ENCODE peak calls at places on chromosomes 5 and 9, in seven cellular contexts. One of them, this sample, is unnamed.

GRCh38 chr9:84699897-84700395 is 30.4 kb downstream of the NTRK2 start:
- DNase-seq in heart right ventricle: no peak
- DNase-seq in left ventricle myocardium inferior: no peak
- DNase-seq in body of pancreas: no peak
- DNase-seq in AG10803: no peak
- DNase-seq in transverse colon: no peak
- DNase-seq in sigmoid colon: no peak
- DNase-seq in this sample: no peak

GRCh38 chr5:134438641-134439621 is 27.2 kb upstream of the CDKN2AIPNL start:
- DNase-seq in heart right ventricle: peak
- DNase-seq in left ventricle myocardium inferior: peak
- DNase-seq in body of pancreas: peak
- DNase-seq in AG10803: peak
- DNase-seq in transverse colon: peak
- DNase-seq in sigmoid colon: peak
- DNase-seq in this sample: peak

GRCh38 chr9:27784999-27785713 is 211.9 kb upstream of the C9orf72 start:
- DNase-seq in heart right ventricle: no peak
- DNase-seq in left ventricle myocardium inferior: no peak
- DNase-seq in body of pancreas: no peak
- DNase-seq in AG10803: no peak
- DNase-seq in transverse colon: no peak
- DNase-seq in sigmoid colon: no peak
- DNase-seq in this sample: no peak

GRCh38 chr5:174371600-174372094 is 326.1 kb downstream of the NSG2 start:
- DNase-seq in heart right ventricle: no peak
- DNase-seq in left ventricle myocardium inferior: no peak
- DNase-seq in body of pancreas: no peak
- DNase-seq in AG10803: peak
- DNase-seq in transverse colon: no peak
- DNase-seq in sigmoid colon: no peak
- DNase-seq in this sample: no peak

GRCh38 chr5:96324708-96325107 is 108.3 kb downstream of the PCSK1 start:
- DNase-seq in heart right ventricle: no peak
- DNase-seq in left ventricle myocardium inferior: no peak
- DNase-seq in body of pancreas: no peak
- DNase-seq in AG10803: peak
- DNase-seq in transverse colon: no peak
- DNase-seq in sigmoid colon: no peak
- DNase-seq in this sample: peak

GRCh38 chr5:1378866-1379659 is 34.2 kb upstream of the CLPTM1L start:
- DNase-seq in heart right ventricle: no peak
- DNase-seq in left ventricle myocardium inferior: no peak
- DNase-seq in body of pancreas: no peak
- DNase-seq in AG10803: no peak
- DNase-seq in transverse colon: no peak
- DNase-seq in sigmoid colon: no peak
- DNase-seq in this sample: no peak

GRCh38 chr9:108290839-108291585 is 564.8 kb downstream of the ACTL7B start:
- DNase-seq in heart right ventricle: no peak
- DNase-seq in left ventricle myocardium inferior: no peak
- DNase-seq in body of pancreas: no peak
- DNase-seq in AG10803: peak
- DNase-seq in transverse colon: no peak
- DNase-seq in sigmoid colon: no peak
- DNase-seq in this sample: peak

GRCh38 chr9:137719194-137719593 is 100.4 kb downstream of the EHMT1 start:
- DNase-seq in heart right ventricle: no peak
- DNase-seq in left ventricle myocardium inferior: no peak
- DNase-seq in body of pancreas: no peak
- DNase-seq in AG10803: no peak
- DNase-seq in transverse colon: no peak
- DNase-seq in sigmoid colon: no peak
- DNase-seq in this sample: no peak

GRCh38 chr5:110544603-110545002 is 181.9 kb downstream of the TMEM232 start:
- DNase-seq in heart right ventricle: no peak
- DNase-seq in left ventricle myocardium inferior: no peak
- DNase-seq in body of pancreas: no peak
- DNase-seq in AG10803: no peak
- DNase-seq in transverse colon: no peak
- DNase-seq in sigmoid colon: no peak
- DNase-seq in this sample: no peak

GRCh38 chr5:157494178-157494830 is 34.3 kb downstream of the NIPAL4 start:
- DNase-seq in heart right ventricle: no peak
- DNase-seq in left ventricle myocardium inferior: no peak
- DNase-seq in body of pancreas: peak
- DNase-seq in AG10803: no peak
- DNase-seq in transverse colon: no peak
- DNase-seq in sigmoid colon: peak
- DNase-seq in this sample: no peak

GRCh38 chr9:16309350-16310271 is 560.9 kb downstream of the BNC2 start:
- DNase-seq in heart right ventricle: peak
- DNase-seq in left ventricle myocardium inferior: peak
- DNase-seq in body of pancreas: peak
- DNase-seq in AG10803: peak
- DNase-seq in transverse colon: peak
- DNase-seq in sigmoid colon: peak
- DNase-seq in this sample: peak

GRCh38 chr9:89799766-89800165 is 195.0 kb downstream of the GADD45G start:
- DNase-seq in heart right ventricle: no peak
- DNase-seq in left ventricle myocardium inferior: no peak
- DNase-seq in body of pancreas: no peak
- DNase-seq in AG10803: no peak
- DNase-seq in transverse colon: no peak
- DNase-seq in sigmoid colon: no peak
- DNase-seq in this sample: no peak

GRCh38 chr5:109825450-109825849 is 135.7 kb downstream of the MAN2A1 start:
- DNase-seq in heart right ventricle: no peak
- DNase-seq in left ventricle myocardium inferior: no peak
- DNase-seq in body of pancreas: no peak
- DNase-seq in AG10803: peak
- DNase-seq in transverse colon: no peak
- DNase-seq in sigmoid colon: no peak
- DNase-seq in this sample: no peak

GRCh38 chr9:6869081-6869948 is 111.5 kb downstream of the KDM4C start:
- DNase-seq in heart right ventricle: no peak
- DNase-seq in left ventricle myocardium inferior: no peak
- DNase-seq in body of pancreas: no peak
- DNase-seq in AG10803: peak
- DNase-seq in transverse colon: no peak
- DNase-seq in sigmoid colon: no peak
- DNase-seq in this sample: no peak

GRCh38 chr9:107390806-107391205 is 98.8 kb downstream of the KLF4 start:
- DNase-seq in heart right ventricle: no peak
- DNase-seq in left ventricle myocardium inferior: no peak
- DNase-seq in body of pancreas: no peak
- DNase-seq in AG10803: peak
- DNase-seq in transverse colon: no peak
- DNase-seq in sigmoid colon: no peak
- DNase-seq in this sample: peak

GRCh38 chr5:83645936-83646335 is 74.7 kb downstream of the HAPLN1 start:
- DNase-seq in heart right ventricle: no peak
- DNase-seq in left ventricle myocardium inferior: no peak
- DNase-seq in body of pancreas: no peak
- DNase-seq in AG10803: peak
- DNase-seq in transverse colon: no peak
- DNase-seq in sigmoid colon: no peak
- DNase-seq in this sample: no peak

DNA sequence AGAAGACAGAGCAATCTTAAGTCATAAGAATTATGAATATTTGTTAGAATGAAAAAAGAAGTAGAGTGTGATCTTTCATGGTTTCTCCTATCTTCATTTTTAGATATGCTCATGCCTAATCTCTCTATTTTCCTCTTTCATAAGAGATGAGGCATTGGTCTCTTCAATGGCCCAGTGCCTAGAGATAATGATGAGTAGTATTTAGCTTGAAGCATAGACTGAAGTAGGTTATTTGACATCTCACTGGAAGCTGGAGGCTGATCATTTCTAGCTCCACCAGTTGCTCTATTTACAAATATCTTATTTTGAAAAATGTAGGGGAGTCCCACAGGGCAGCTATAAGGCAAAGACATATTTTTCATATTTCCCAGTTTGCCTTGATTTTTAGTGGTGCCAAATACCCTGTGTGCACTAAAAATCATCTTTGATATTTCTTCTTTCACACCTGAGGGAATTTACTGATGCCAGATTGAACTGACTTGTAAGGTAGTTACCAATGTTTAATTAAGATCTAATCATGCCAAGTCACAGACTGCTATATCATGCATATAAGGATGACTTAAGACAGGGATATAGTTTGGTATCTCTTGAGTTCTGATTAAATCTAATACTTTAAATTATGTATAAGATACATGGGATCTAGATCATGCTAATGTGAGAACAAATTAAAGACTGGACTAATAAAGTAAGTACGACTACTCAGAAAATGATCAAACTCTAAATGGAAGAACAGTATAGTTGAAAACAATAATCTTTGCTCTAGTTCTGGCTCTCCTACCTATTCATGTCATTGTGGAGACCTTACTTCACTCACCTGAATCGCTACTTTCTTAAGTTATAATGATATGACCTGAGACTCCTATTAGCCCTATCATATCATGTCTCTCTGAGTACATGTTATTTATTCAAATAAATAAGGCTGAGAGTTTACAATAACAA is 108.2 kb upstream of the IFNE start:
- DNase-seq in heart right ventricle: no peak
- DNase-seq in left ventricle myocardium inferior: no peak
- DNase-seq in body of pancreas: no peak
- DNase-seq in AG10803: no peak
- DNase-seq in transverse colon: no peak
- DNase-seq in sigmoid colon: no peak
- DNase-seq in this sample: no peak
- H3K4me3 ChIP-seq in heart right ventricle: no peak
- H3K4me3 ChIP-seq in left ventricle myocardium inferior: no peak
- H3K4me3 ChIP-seq in body of pancreas: no peak
- H3K4me3 ChIP-seq in AG10803: no peak
- H3K4me3 ChIP-seq in transverse colon: no peak
- H3K4me3 ChIP-seq in sigmoid colon: no peak
- H3K4me3 ChIP-seq in this sample: no peak

GRCh38 chr5:170747357-170747756 is 36.2 kb upstream of the GABRP start:
- DNase-seq in heart right ventricle: peak
- DNase-seq in left ventricle myocardium inferior: peak
- DNase-seq in body of pancreas: peak
- DNase-seq in AG10803: no peak
- DNase-seq in transverse colon: no peak
- DNase-seq in sigmoid colon: no peak
- DNase-seq in this sample: no peak

GRCh38 chr5:170746081-170746951 is 37.2 kb upstream of the GABRP start:
- DNase-seq in heart right ventricle: no peak
- DNase-seq in left ventricle myocardium inferior: no peak
- DNase-seq in body of pancreas: no peak
- DNase-seq in AG10803: no peak
- DNase-seq in transverse colon: no peak
- DNase-seq in sigmoid colon: no peak
- DNase-seq in this sample: no peak

GRCh38 chr5:170748986-170749385 is 34.5 kb upstream of the GABRP start:
- DNase-seq in heart right ventricle: no peak
- DNase-seq in left ventricle myocardium inferior: no peak
- DNase-seq in body of pancreas: no peak
- DNase-seq in AG10803: no peak
- DNase-seq in transverse colon: no peak
- DNase-seq in sigmoid colon: no peak
- DNase-seq in this sample: no peak

GRCh38 chr5:170746952-170747340 is 36.6 kb upstream of the GABRP start:
- DNase-seq in heart right ventricle: no peak
- DNase-seq in left ventricle myocardium inferior: no peak
- DNase-seq in body of pancreas: no peak
- DNase-seq in AG10803: no peak
- DNase-seq in transverse colon: no peak
- DNase-seq in sigmoid colon: no peak
- DNase-seq in this sample: no peak

GRCh38 chr5:170747851-170748250 is 35.7 kb upstream of the GABRP start:
- DNase-seq in heart right ventricle: peak
- DNase-seq in left ventricle myocardium inferior: no peak
- DNase-seq in body of pancreas: no peak
- DNase-seq in AG10803: peak
- DNase-seq in transverse colon: no peak
- DNase-seq in sigmoid colon: no peak
- DNase-seq in this sample: peak
- TF ChIP-seq CTCF in heart right ventricle: peak
- TF ChIP-seq CTCF in left ventricle myocardium inferior: peak
- TF ChIP-seq CTCF in body of pancreas: no peak
- TF ChIP-seq CTCF in AG10803: peak
- TF ChIP-seq CTCF in transverse colon: no peak
- TF ChIP-seq CTCF in sigmoid colon: no peak
- TF ChIP-seq CTCF in this sample: peak

GRCh38 chr9:124697326-124698200 is 73.5 kb downstream of the NR6A1 start:
- DNase-seq in heart right ventricle: no peak
- DNase-seq in left ventricle myocardium inferior: no peak
- DNase-seq in body of pancreas: no peak
- DNase-seq in AG10803: peak
- DNase-seq in transverse colon: no peak
- DNase-seq in sigmoid colon: no peak
- DNase-seq in this sample: peak
- H3K4me3 ChIP-seq in heart right ventricle: no peak
- H3K4me3 ChIP-seq in left ventricle myocardium inferior: no peak
- H3K4me3 ChIP-seq in body of pancreas: no peak
- H3K4me3 ChIP-seq in AG10803: no peak
- H3K4me3 ChIP-seq in transverse colon: no peak
- H3K4me3 ChIP-seq in sigmoid colon: no peak
- H3K4me3 ChIP-seq in this sample: no peak

GRCh38 chr5:151477106-151477505 is 29.7 kb downstream of the SLC36A1 start:
- DNase-seq in heart right ventricle: no peak
- DNase-seq in left ventricle myocardium inferior: no peak
- DNase-seq in body of pancreas: no peak
- DNase-seq in AG10803: peak
- DNase-seq in transverse colon: no peak
- DNase-seq in sigmoid colon: no peak
- DNase-seq in this sample: peak
- TF ChIP-seq CTCF in heart right ventricle: no peak
- TF ChIP-seq CTCF in left ventricle myocardium inferior: no peak
- TF ChIP-seq CTCF in body of pancreas: no peak
- TF ChIP-seq CTCF in AG10803: no peak
- TF ChIP-seq CTCF in transverse colon: no peak
- TF ChIP-seq CTCF in sigmoid colon: no peak
- TF ChIP-seq CTCF in this sample: no peak

GRCh38 chr5:8840237-8840636 is 705.6 kb downstream of the SEMA5A start:
- DNase-seq in heart right ventricle: no peak
- DNase-seq in left ventricle myocardium inferior: no peak
- DNase-seq in body of pancreas: no peak
- DNase-seq in AG10803: no peak
- DNase-seq in transverse colon: no peak
- DNase-seq in sigmoid colon: no peak
- DNase-seq in this sample: no peak

GRCh38 chr5:8843766-8844165 is 702.1 kb downstream of the SEMA5A start:
- DNase-seq in heart right ventricle: peak
- DNase-seq in left ventricle myocardium inferior: peak
- DNase-seq in body of pancreas: peak
- DNase-seq in AG10803: peak
- DNase-seq in transverse colon: no peak
- DNase-seq in sigmoid colon: no peak
- DNase-seq in this sample: peak

GRCh38 chr5:8842906-8843590 is 702.8 kb downstream of the SEMA5A start:
- DNase-seq in heart right ventricle: no peak
- DNase-seq in left ventricle myocardium inferior: no peak
- DNase-seq in body of pancreas: no peak
- DNase-seq in AG10803: peak
- DNase-seq in transverse colon: no peak
- DNase-seq in sigmoid colon: no peak
- DNase-seq in this sample: peak

GRCh38 chr5:8844206-8844605 is 701.7 kb downstream of the SEMA5A start:
- DNase-seq in heart right ventricle: no peak
- DNase-seq in left ventricle myocardium inferior: no peak
- DNase-seq in body of pancreas: no peak
- DNase-seq in AG10803: no peak
- DNase-seq in transverse colon: no peak
- DNase-seq in sigmoid colon: no peak
- DNase-seq in this sample: no peak

GRCh38 chr5:8839361-8840055 is 706.4 kb downstream of the SEMA5A start:
- DNase-seq in heart right ventricle: no peak
- DNase-seq in left ventricle myocardium inferior: no peak
- DNase-seq in body of pancreas: no peak
- DNase-seq in AG10803: no peak
- DNase-seq in transverse colon: no peak
- DNase-seq in sigmoid colon: no peak
- DNase-seq in this sample: no peak
- H3K4me3 ChIP-seq in heart right ventricle: no peak
- H3K4me3 ChIP-seq in left ventricle myocardium inferior: no peak
- H3K4me3 ChIP-seq in body of pancreas: no peak
- H3K4me3 ChIP-seq in AG10803: no peak
- H3K4me3 ChIP-seq in transverse colon: no peak
- H3K4me3 ChIP-seq in sigmoid colon: no peak
- H3K4me3 ChIP-seq in this sample: no peak